ENCODE peak calls at places on chromosome 17, in ten cellular contexts. N, R, Q, J, Y, S, X, C, M and E are unnamed samples.

GRCh38 chr17:6120351-6120750 is 50.2 kb downstream of the WSCD1 start:
- DNase-seq in R (no peak), X (no peak), M (no peak), N (no peak), J (no peak), Y (no peak), S (no peak), C (no peak), Q (no peak), E (no peak)

GRCh38 chr17:39640493-39641118 is 3.7 kb downstream of the STARD3 start:
- DNase-seq in X (no peak), J (no peak), R (no peak), Q (no peak), N (no peak), Y (no peak), M (no peak), S (no peak), C (no peak), E (no peak)

GRCh38 chr17:1764274-1764673 is 2.4 kb downstream of the SERPINF1 start:
- DNase-seq in X (no peak), R (peak; percentile 89), Q (peak; percentile 39), Y (peak; percentile 69), M (no peak), J (no peak), S (peak; percentile 77), N (no peak), C (peak; percentile 35), E (no peak)

GRCh38 chr17:45139533-45139920 is 4.0 kb downstream of the ACBD4 start:
- DNase-seq in X (no peak), Y (no peak), J (no peak), C (no peak), S (no peak), Q (no peak), R (no peak), N (no peak), M (no peak), E (no peak)

GRCh38 chr17:60390881-60391418 is 983 bp downstream of the USP32 start:
- DNase-seq in M (no peak), N (no peak), R (peak; percentile 49), J (peak; percentile 45), S (peak; percentile 45), X (peak; percentile 80), Y (peak; percentile 35), Q (no peak), C (no peak), E (no peak)

GRCh38 chr17:16662936-16663335 is 9.3 kb upstream of the ZNF624 start:
- DNase-seq in X (no peak), M (no peak), C (no peak), S (no peak), R (no peak), Y (no peak), N (no peak), J (no peak), Q (no peak), E (no peak)

GRCh38 chr17:29243792-29244191 is 2.9 kb upstream of the CRYBA1 start:
- DNase-seq in S (peak; percentile 76), M (no peak), Q (no peak), C (no peak), X (no peak), J (peak; percentile 83), Y (no peak), R (no peak), N (no peak), E (no peak)

GRCh38 chr17:51119415-51120356 is 982 bp downstream of the SPAG9 start:
- DNase-seq in S (peak; percentile 78), Q (peak; percentile 70), R (no peak), N (peak; percentile 19), J (peak; percentile 80), X (peak; percentile 34), Y (peak; percentile 55), M (no peak), C (no peak), E (no peak)

GRCh38 chr17:78010759-78011158 is 52.3 kb downstream of the TNRC6C start:
- DNase-seq in R (peak; percentile 63), S (no peak), M (no peak), X (no peak), Y (no peak), C (no peak), J (no peak), N (no peak), Q (no peak), E (no peak)

GRCh38 chr17:81884520-81884919 is 6.9 kb downstream of the ALYREF start:
- DNase-seq in J (no peak), Y (no peak), N (no peak), S (no peak), M (no peak), Q (no peak), C (no peak), R (no peak), X (no peak), E (no peak)

GRCh38 chr17:48037036-48037881 is at the start of gene COPZ2:
- DNase-seq in R (peak; percentile 78), X (no peak), N (peak; percentile 48), M (no peak), Y (peak; percentile 52), Q (peak; percentile 62), S (no peak), J (peak; percentile 71), C (peak; percentile 38), E (no peak)

GRCh38 chr17:41810659-41811548 is 845 bp downstream of the P3H4 start:
- DNase-seq in Q (no peak), X (no peak), C (no peak), R (no peak), J (no peak), Y (no peak), S (no peak), M (no peak), N (no peak), E (no peak)

GRCh38 chr17:27547301-27547683 is 83.7 kb upstream of the LGALS9 start:
- DNase-seq in Y (no peak), X (no peak), J (no peak), N (no peak), C (no peak), S (no peak), Q (no peak), R (no peak), M (no peak), E (no peak)

GRCh38 chr17:8935194-8935593 is 30.3 kb downstream of the PIK3R5 start:
- DNase-seq in J (peak; percentile 26), R (no peak), X (no peak), Q (no peak), N (peak; percentile 56), Y (peak; percentile 67), S (no peak), C (no peak), M (no peak), E (no peak)

GRCh38 chr17:58263773-58264172 is 17.0 kb downstream of the MPO start:
- DNase-seq in N (no peak), R (peak; percentile 9), S (no peak), X (no peak), J (no peak), Q (no peak), Y (no peak), M (no peak), C (no peak), E (no peak)

GRCh38 chr17:73342057-73342522 is 30.3 kb upstream of the CDC42EP4 start:
- DNase-seq in Q (peak; percentile 88), J (peak; percentile 93), R (no peak), C (no peak), S (no peak), M (no peak), X (peak; percentile 21), N (no peak), Y (no peak), E (peak; percentile 93)

GRCh38 chr17:33504571-33504970 is 211.5 kb upstream of the ASIC2 start:
- DNase-seq in S (no peak), M (no peak), C (no peak), X (no peak), N (no peak), Q (no peak), J (no peak), Y (no peak), R (no peak), E (no peak)

GRCh38 chr17:80826955-80827645 is 164.5 kb upstream of the CHMP6 start:
- DNase-seq in R (no peak), J (peak; percentile 67), X (no peak), S (no peak), C (no peak), Y (no peak), M (no peak), N (no peak), Q (no peak), E (peak; percentile 76)

GRCh38 chr17:59668816-59669215 is 38.4 kb downstream of the PTRH2 start:
- DNase-seq in Y (no peak), X (no peak), Q (no peak), N (no peak), S (no peak), J (peak; percentile 22), C (no peak), R (no peak), M (no peak), E (peak; percentile 81)

GRCh38 chr17:82090549-82091263 is 7.3 kb downstream of the FASN start:
- DNase-seq in C (no peak), M (no peak), S (no peak), Y (peak; percentile 17), Q (no peak), R (no peak), N (no peak), J (no peak), X (no peak), E (no peak)

GRCh38 chr17:79464310-79465010 is 146.4 kb downstream of the RBFOX3 start:
- DNase-seq in Q (peak; percentile 55), C (no peak), R (no peak), N (no peak), Y (no peak), X (peak; percentile 65), M (no peak), S (no peak), J (no peak), E (no peak)

GRCh38 chr17:35978346-35978745 is 3.0 kb downstream of the CCL16 start:
- DNase-seq in N (no peak), Q (no peak), X (no peak), S (no peak), Y (no peak), C (no peak), J (no peak), R (no peak), M (no peak), E (no peak)

GRCh38 chr17:58997756-58998553 is 108.7 kb downstream of the TRIM37 start:
- DNase-seq in Y (no peak), S (no peak), J (no peak), Q (no peak), N (no peak), X (no peak), C (no peak), M (no peak), R (no peak), E (no peak)

GRCh38 chr17:62854026-62854425 is 45.9 kb upstream of the MARCHF10 start:
- DNase-seq in N (no peak), C (no peak), J (no peak), R (no peak), Y (no peak), M (no peak), Q (no peak), S (no peak), X (no peak), E (no peak)

GRCh38 chr17:36665417-36665816 is 64.0 kb downstream of the MRM1 start:
- DNase-seq in X (no peak), N (no peak), M (no peak), Y (no peak), Q (no peak), S (no peak), R (no peak), C (no peak), J (peak; percentile 60), E (no peak)

GRCh38 chr17:73013816-73014663 is 78.4 kb downstream of the SLC39A11 start:
- DNase-seq in N (no peak), C (no peak), Q (peak; percentile 31), Y (no peak), M (no peak), J (peak; percentile 83), S (peak; percentile 22), X (no peak), R (no peak), E (no peak)

GRCh38 chr17:50107790-50108414 is 12.8 kb downstream of the PDK2 start:
- DNase-seq in R (no peak), S (no peak), X (no peak), M (no peak), Q (no peak), C (no peak), J (no peak), N (no peak), Y (no peak), E (no peak)

GRCh38 chr17:35799942-35800341 is 4.5 kb upstream of the MMP28 start:
- DNase-seq in J (peak; percentile 50), M (no peak), Q (no peak), C (no peak), Y (no peak), R (no peak), X (peak; percentile 27), S (no peak), N (no peak), E (no peak)